ENCODE peak calls at places on chromosome 13, in seven cellular contexts. L is neural progenitor cell; S is uterus; U is CD8-positive, alpha-beta memory T cell; R is IMR-90; Q is gastrocnemius medialis; G is upper lobe of right lung. K is an unnamed sample. For H3K4me1, the result is how much of the 10 kb centered on the place peaks cover.

GRCh38 chr13:50677687-50678463 is 165.6 kb downstream of the DLEU7 start:
- DNase-seq in L (no peak), S (no peak), U (no peak), R (peak), Q (no peak), G (no peak), K (no peak)

GRCh38 chr13:93730780-93731179 is 504.2 kb downstream of the GPC6 start:
- DNase-seq in L (no peak), S (no peak), U (no peak), R (peak), Q (no peak), G (no peak), K (no peak)

GRCh38 chr13:45681101-45681500 is 21.0 kb upstream of the CBY2 start:
- DNase-seq in L (no peak), S (peak), U (no peak), R (no peak), Q (no peak), G (no peak), K (no peak)

GRCh38 chr13:61170791-61171330 is 244.8 kb downstream of the PCDH20 start:
- DNase-seq in L (no peak), S (no peak), U (no peak), R (no peak), Q (no peak), G (no peak), K (no peak)

GRCh38 chr13:46385946-46386345 is 1.1 kb downstream of the RUBCNL start:
- DNase-seq in L (peak), S (no peak), U (no peak), R (no peak), Q (no peak), G (no peak), K (no peak)

GRCh38 chr13:68160466-68160865 is 930.3 kb upstream of the PCDH9 start:
- DNase-seq in L (no peak), S (no peak), U (no peak), R (no peak), Q (no peak), G (no peak), K (no peak)

GRCh38 chr13:90738881-90739280 is 608.6 kb upstream of the MIR17HG start:
- DNase-seq in L (no peak), S (no peak), U (no peak), R (no peak), Q (no peak), G (no peak), K (no peak)

GRCh38 chr13:75319244-75319643 is 162.7 kb downstream of the TBC1D4 start:
- DNase-seq in L (no peak), S (no peak), U (no peak), R (peak), Q (peak), G (no peak), K (peak)

GRCh38 chr13:53379485-53379884 is 350.9 kb downstream of the OLFM4 start:
- DNase-seq in L (no peak), S (no peak), U (no peak), R (no peak), Q (no peak), G (no peak), K (no peak)

GRCh38 chr13:73215807-73216206 is 157.0 kb downstream of the KLF5 start:
- DNase-seq in L (no peak), S (no peak), U (no peak), R (peak), Q (no peak), G (no peak), K (no peak)

GRCh38 chr13:105272660-105273631 is 1262.5 kb downstream of the EFNB2 start:
- DNase-seq in L (peak), S (no peak), U (no peak), R (no peak), Q (no peak), G (no peak), K (no peak)

GRCh38 chr13:43804461-43805070 is 17.8 kb upstream of the ENOX1 start:
- DNase-seq in L (peak), S (no peak), U (no peak), R (peak), Q (no peak), G (no peak), K (peak)

GRCh38 chr13:97160421-97160820 is 61.7 kb upstream of the MBNL2 start:
- DNase-seq in L (no peak), S (no peak), U (no peak), R (no peak), Q (no peak), G (no peak), K (no peak)

GRCh38 chr13:28316129-28316528 is 177.8 kb downstream of the PAN3 start:
- DNase-seq in L (peak), S (no peak), U (no peak), R (no peak), Q (no peak), G (no peak), K (no peak)

GRCh38 chr13:18962168-18962734 is 219.4 kb downstream of the TUBA3C start:
- DNase-seq in L (no peak), S (no peak), U (no peak), R (no peak), Q (no peak), G (no peak), K (no peak)

GRCh38 chr13:77331421-77331820 is 4.5 kb upstream of the MYCBP2 start:
- DNase-seq in L (no peak), S (no peak), U (no peak), R (no peak), Q (no peak), G (no peak), K (no peak)

GRCh38 chr13:110301083-110301482 is 5.9 kb downstream of the COL4A1 start:
- DNase-seq in L (no peak), S (peak), U (no peak), R (no peak), Q (no peak), G (no peak), K (no peak)

GRCh38 chr13:110302154-110302553 is 4.8 kb downstream of the COL4A1 start:
- DNase-seq in L (no peak), S (peak), U (no peak), R (no peak), Q (no peak), G (no peak), K (no peak)

GRCh38 chr13:110302986-110303385 is 4.0 kb downstream of the COL4A1 start:
- DNase-seq in L (no peak), S (no peak), U (no peak), R (no peak), Q (no peak), G (no peak), K (no peak)

GRCh38 chr13:110300090-110300815 is 6.7 kb downstream of the COL4A1 start:
- DNase-seq in L (no peak), S (no peak), U (no peak), R (peak), Q (no peak), G (no peak), K (no peak)

GRCh38 chr13:110301606-110302131 is 5.3 kb downstream of the COL4A1 start:
- DNase-seq in L (peak), S (peak), U (no peak), R (peak), Q (no peak), G (no peak), K (no peak)
- H3K4me1 ChIP-seq in L (under half), S (under half), U (under half), R (under half), Q (under half), G (half or more), K (under half)

DNA sequence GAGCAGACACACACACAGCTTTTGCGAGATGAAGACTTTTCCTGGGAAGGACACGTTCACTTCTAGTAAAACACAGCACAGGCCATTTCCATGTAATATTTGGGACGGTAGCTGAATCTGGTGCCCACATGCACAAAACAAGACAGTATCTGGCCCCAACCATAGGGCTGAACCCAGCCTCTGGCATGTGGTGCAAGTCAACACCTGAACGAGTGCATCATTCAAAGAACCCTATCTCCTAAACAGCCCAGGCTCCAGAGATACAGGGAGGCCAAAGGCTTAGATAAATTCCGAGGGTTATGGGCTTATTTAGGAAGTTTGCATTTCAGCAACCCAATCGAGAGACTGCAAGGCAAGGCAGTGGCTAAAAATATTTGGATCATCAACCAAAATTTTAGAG is 2.7 kb upstream of the TFDP1 start:
- DNase-seq in L (no peak), S (no peak), U (no peak), R (no peak), Q (no peak), G (peak), K (no peak)
- H3K4me1 ChIP-seq in L (under half), S (under half), U (under half), R (under half), Q (under half), G (under half), K (under half)

GRCh38 chr13:110268576-110269185 is 38.3 kb downstream of the COL4A1 start:
- DNase-seq in L (no peak), S (no peak), U (no peak), R (no peak), Q (no peak), G (no peak), K (no peak)
- H3K4me1 ChIP-seq in L (half or more), S (under half), U (under half), R (under half), Q (under half), G (under half), K (under half)

DNA sequence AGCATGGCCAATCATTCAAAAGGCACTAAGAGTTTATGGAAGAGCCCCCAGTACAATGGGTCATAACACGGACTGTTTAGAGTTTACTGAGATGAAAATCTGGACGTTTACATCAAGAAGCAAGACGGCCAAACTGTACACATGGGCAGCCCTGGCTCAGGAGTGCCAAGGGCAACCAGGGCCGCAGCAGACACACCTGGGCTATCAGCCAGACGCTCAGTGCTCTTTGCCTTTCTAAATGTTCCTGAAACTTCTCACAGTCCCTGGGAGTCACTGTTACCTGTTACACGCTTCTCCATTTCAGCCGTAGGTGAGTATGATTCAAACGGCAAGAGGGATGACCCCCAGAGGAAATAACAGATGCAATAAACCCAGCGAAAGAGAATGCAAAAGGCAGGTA is 64.5 kb downstream of the ABCC4 start:
- DNase-seq in L (no peak), S (no peak), U (no peak), R (no peak), Q (no peak), G (no peak), K (no peak)
- H3K4me1 ChIP-seq in L (under half), S (under half), U (under half), R (under half), Q (under half), G (under half), K (under half)

GRCh38 chr13:109158383-109158782 is 529.0 kb downstream of the MYO16 start:
- DNase-seq in L (no peak), S (no peak), U (no peak), R (no peak), Q (no peak), G (no peak), K (no peak)
- H3K4me1 ChIP-seq in L (under half), S (under half), U (under half), R (under half), Q (under half), G (under half), K (under half)

GRCh38 chr13:98536729-98537128 is 40.2 kb downstream of the STK24 start:
- DNase-seq in L (no peak), S (no peak), U (no peak), R (no peak), Q (no peak), G (peak), K (no peak)

GRCh38 chr13:98537306-98537705 is 39.6 kb downstream of the STK24 start:
- DNase-seq in L (no peak), S (no peak), U (no peak), R (no peak), Q (no peak), G (peak), K (no peak)

GRCh38 chr13:98533912-98534311 is 43.0 kb downstream of the STK24 start:
- DNase-seq in L (no peak), S (no peak), U (no peak), R (no peak), Q (no peak), G (no peak), K (no peak)

GRCh38 chr13:98535501-98536357 is 41.2 kb downstream of the STK24 start:
- DNase-seq in L (no peak), S (no peak), U (no peak), R (no peak), Q (no peak), G (no peak), K (no peak)

DNA sequence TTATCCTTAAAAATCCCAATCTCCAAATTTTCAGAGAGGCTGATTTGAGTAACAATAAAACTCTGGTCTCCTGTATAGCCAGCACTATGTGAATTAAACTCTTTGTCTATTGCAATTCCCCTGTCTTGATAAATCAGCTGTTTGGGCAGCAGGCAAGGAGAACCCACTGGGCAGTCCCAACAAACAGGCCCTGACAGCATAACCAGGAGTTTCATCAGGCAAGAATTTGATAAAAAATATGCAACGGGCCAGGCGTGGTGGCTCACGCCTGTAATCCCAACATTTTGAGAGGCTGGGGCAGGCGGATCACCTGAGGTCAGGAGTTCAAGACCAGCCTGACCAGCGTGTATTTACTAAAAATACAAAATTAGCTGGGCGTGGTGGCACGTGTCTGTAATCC is 42.1 kb downstream of the STK24 start:
- DNase-seq in L (no peak), S (no peak), U (no peak), R (no peak), Q (no peak), G (no peak), K (no peak)
- H3K4me1 ChIP-seq in L (under half), S (under half), U (half or more), R (under half), Q (half or more), G (under half), K (under half)

DNA sequence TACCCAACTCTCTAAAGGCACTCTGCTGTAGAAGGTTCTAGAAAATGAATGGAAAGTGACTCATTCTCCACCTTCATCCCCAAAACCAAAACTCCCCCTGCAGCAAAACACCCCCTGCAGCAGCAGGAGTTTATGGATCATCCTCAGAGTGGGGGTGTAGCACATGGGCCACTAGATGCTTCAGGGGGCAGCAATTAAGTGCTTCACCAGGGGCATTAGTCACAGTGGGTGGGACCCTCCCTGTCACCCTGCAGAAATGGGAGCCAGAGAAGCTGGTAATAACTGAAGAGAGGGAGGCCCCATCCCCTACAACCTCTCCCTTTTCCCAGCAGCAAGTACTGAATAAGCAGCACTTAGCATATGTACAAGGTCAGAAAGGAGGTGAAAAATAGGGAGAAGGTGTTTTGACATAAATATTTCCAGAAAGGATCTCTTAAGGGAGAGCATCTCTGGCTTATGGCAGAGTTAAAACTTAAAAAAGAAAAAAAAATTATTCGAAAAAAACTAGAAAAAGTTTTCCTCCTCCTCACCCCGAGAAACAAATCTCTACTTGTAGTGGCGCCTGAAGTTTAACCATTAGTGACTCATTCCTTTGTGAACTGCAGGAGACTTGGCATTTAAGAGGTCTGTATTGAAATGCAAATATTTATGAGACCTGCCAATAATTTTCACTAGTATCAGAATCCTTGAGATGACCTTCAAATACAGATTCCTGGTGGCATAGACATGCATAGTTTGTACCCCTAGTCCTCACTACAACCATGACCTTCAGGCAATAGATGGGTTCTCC is 64.7 kb upstream of the MED4 start:
- DNase-seq in L (no peak), S (no peak), U (no peak), R (no peak), Q (no peak), G (no peak), K (no peak)
- H3K4me1 ChIP-seq in L (under half), S (under half), U (under half), R (under half), Q (under half), G (under half), K (under half)

GRCh38 chr13:98173431-98173921 is 3.6 kb downstream of the RNF113B start:
- DNase-seq in L (peak), S (peak), U (no peak), R (peak), Q (peak), G (no peak), K (no peak)
- H3K4me1 ChIP-seq in L (half or more), S (under half), U (under half), R (under half), Q (under half), G (under half), K (under half)

K was measured in tibial nerve.